ENCODE peak calls at places on chromosomes 11 and 22, in six cellular contexts. W is H1, M is GM12878, L is SK-N-SH, K is HCT116, S is K562. Z is an unnamed sample.

GRCh38 chr22:29308791-29309262 is 2.4 kb downstream of the GAS2L1 start:
- DNase-seq in W (peak; percentile 51), M (no peak), L (peak; percentile 39), K (no peak), S (no peak), Z (no peak)

GRCh38 chr22:37330200-37331033 is 48.1 kb downstream of the CYTH4 start:
- DNase-seq in W (peak; percentile 91), M (no peak), L (peak; percentile 86), K (peak; percentile 96), S (peak; percentile 79), Z (peak; percentile 17)

GRCh38 chr11:68903631-68904457 is at the start of the genes IGHMBP2 and MRPL21:
- DNase-seq in W (peak; percentile 93), M (no peak), L (peak; percentile 95), K (peak; percentile 70), S (peak; percentile 85), Z (peak; percentile 90)

GRCh38 chr11:1152316-1153104 is 5.2 kb upstream of the MUC5AC start:
- DNase-seq in W (no peak), M (no peak), L (peak; percentile 16), K (no peak), S (no peak), Z (no peak)

GRCh38 chr22:27462190-27462589 is 339.4 kb downstream of the MN1 start:
- DNase-seq in W (no peak), M (no peak), L (peak; percentile 31), K (no peak), S (no peak), Z (peak; percentile 40)

GRCh38 chr11:134565343-134565891 is 153.4 kb upstream of the B3GAT1 start:
- DNase-seq in W (no peak), M (no peak), L (no peak), K (no peak), S (no peak), Z (no peak)

GRCh38 chr22:49960967-49961600 is 512 bp downstream of the PIM3 start:
- DNase-seq in W (peak; percentile 71), M (no peak), L (peak; percentile 66), K (no peak), S (peak; percentile 34), Z (peak; percentile 74)

GRCh38 chr11:65911682-65912568 is 6.9 kb downstream of the C11orf68 start:
- DNase-seq in W (peak; percentile 73), M (no peak), L (peak; percentile 84), K (peak; percentile 72), S (peak; percentile 34), Z (no peak)

GRCh38 chr11:72378704-72379383 is 55.5 kb downstream of the CLPB start:
- DNase-seq in W (no peak), M (no peak), L (no peak), K (no peak), S (no peak), Z (no peak)

GRCh38 chr22:46984751-46985506 is 222.5 kb downstream of the TBC1D22A start:
- DNase-seq in W (no peak), M (no peak), L (no peak), K (peak; percentile 41), S (no peak), Z (no peak)

GRCh38 chr22:22894740-22895731 is 7.4 kb downstream of the IGLL5 start:
- DNase-seq in W (no peak), M (no peak), L (no peak), K (no peak), S (peak; percentile 57), Z (no peak)

GRCh38 chr11:16279524-16279923 is 76.8 kb downstream of the SOX6 start:
- DNase-seq in W (no peak), M (no peak), L (no peak), K (no peak), S (no peak), Z (no peak)

GRCh38 chr11:125088576-125089455 is 22.6 kb downstream of the TMEM218 start:
- DNase-seq in W (no peak), M (no peak), L (no peak), K (no peak), S (no peak), Z (peak; percentile 68)

GRCh38 chr11:9600651-9601040 is 27.2 kb downstream of the WEE1 start:
- DNase-seq in W (peak; percentile 32), M (peak; percentile 63), L (no peak), K (peak; percentile 35), S (no peak), Z (no peak)

GRCh38 chr11:73342633-73343032 is 33.6 kb upstream of the RELT start:
- DNase-seq in W (no peak), M (no peak), L (peak; percentile 86), K (no peak), S (no peak), Z (no peak)

GRCh38 chr22:22569218-22569617 is 10.2 kb upstream of the PRAME start:
- DNase-seq in W (no peak), M (no peak), L (no peak), K (no peak), S (no peak), Z (no peak)

GRCh38 chr11:73570415-73571114 is 27.3 kb downstream of the FAM168A start:
- DNase-seq in W (no peak), M (no peak), L (no peak), K (peak; percentile 8), S (no peak), Z (no peak)

GRCh38 chr11:77140231-77140959 is 12.3 kb downstream of the MYO7A start:
- DNase-seq in W (peak; percentile 54), M (no peak), L (peak; percentile 75), K (no peak), S (no peak), Z (no peak)

GRCh38 chr22:17922925-17923898 is 101.1 kb downstream of the MICAL3 start:
- DNase-seq in W (no peak), M (no peak), L (no peak), K (no peak), S (no peak), Z (peak; percentile 48)

GRCh38 chr11:1202776-1203504 is 19.9 kb upstream of the MUC5B start:
- DNase-seq in W (peak; percentile 94), M (no peak), L (peak; percentile 96), K (peak; percentile 23), S (peak; percentile 91), Z (peak; percentile 70)

GRCh38 chr11:70085815-70086769 is 8.0 kb downstream of the ANO1 start:
- DNase-seq in W (no peak), M (no peak), L (no peak), K (no peak), S (no peak), Z (no peak)

GRCh38 chr11:117629891-117630538 is 167.0 kb downstream of the DSCAML1 start:
- DNase-seq in W (no peak), M (no peak), L (no peak), K (no peak), S (no peak), Z (no peak)

GRCh38 chr22:24146791-24147353 is 34.4 kb upstream of the SUSD2 start:
- DNase-seq in W (peak; percentile 56), M (no peak), L (peak; percentile 75), K (no peak), S (no peak), Z (no peak)

GRCh38 chr11:122984186-122985011 is 2.8 kb upstream of the BSX start:
- DNase-seq in W (peak; percentile 74), M (no peak), L (peak; percentile 85), K (no peak), S (no peak), Z (no peak)

GRCh38 chr22:35930933-35931332 is 97.7 kb downstream of the RBFOX2 start:
- DNase-seq in W (no peak), M (peak; percentile 24), L (peak; percentile 59), K (peak; percentile 44), S (peak; percentile 21), Z (peak; percentile 78)

DNA sequence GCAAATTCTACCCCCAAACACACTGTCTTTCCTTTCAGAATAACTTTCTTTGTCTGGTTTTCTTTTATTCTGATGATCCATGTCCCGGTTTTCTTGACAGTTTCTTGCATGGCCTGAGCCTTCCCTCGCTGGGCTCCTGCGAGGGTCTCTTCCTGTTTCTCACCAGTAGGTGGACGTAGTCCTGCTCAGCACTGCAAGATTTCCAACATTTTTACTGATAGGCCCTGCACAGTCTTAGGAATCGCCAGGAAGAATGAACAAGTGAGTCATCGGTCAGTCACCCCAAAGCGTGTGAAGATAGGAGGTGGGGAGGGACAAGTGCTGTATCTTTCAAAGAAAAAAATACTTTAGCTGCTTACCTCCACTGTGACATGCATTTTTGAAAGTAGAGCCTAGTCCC is 16.9 kb upstream of the KIRREL3 start:
- DNase-seq in W (no peak), M (no peak), L (no peak), K (no peak), S (peak; percentile 18), Z (no peak)
- TF ChIP-seq JUND in W (no peak), M (no peak), L (peak; percentile 60), K (no peak), S (no peak), Z (no peak)

GRCh38 chr11:103594283-103594682 is 442.2 kb upstream of the DDI1 start:
- DNase-seq in W (no peak), M (no peak), L (no peak), K (no peak), S (no peak), Z (no peak)

GRCh38 chr11:103601230-103601846 is 435.1 kb upstream of the DDI1 start:
- DNase-seq in W (peak; percentile 59), M (no peak), L (peak; percentile 47), K (no peak), S (peak; percentile 55), Z (peak; percentile 74)

GRCh38 chr11:103591554-103591953 is 444.9 kb upstream of the DDI1 start:
- DNase-seq in W (no peak), M (no peak), L (no peak), K (no peak), S (no peak), Z (no peak)

GRCh38 chr11:103596323-103596722 is 440.1 kb upstream of the DDI1 start:
- DNase-seq in W (no peak), M (no peak), L (no peak), K (no peak), S (no peak), Z (no peak)
- TF ChIP-seq JUND in W (no peak), M (no peak), L (no peak), K (no peak), S (no peak), Z (no peak)

GRCh38 chr11:82403640-82404305 is 329.9 kb downstream of the FAM181B start:
- DNase-seq in W (no peak), M (no peak), L (no peak), K (no peak), S (no peak), Z (no peak)

DNA sequence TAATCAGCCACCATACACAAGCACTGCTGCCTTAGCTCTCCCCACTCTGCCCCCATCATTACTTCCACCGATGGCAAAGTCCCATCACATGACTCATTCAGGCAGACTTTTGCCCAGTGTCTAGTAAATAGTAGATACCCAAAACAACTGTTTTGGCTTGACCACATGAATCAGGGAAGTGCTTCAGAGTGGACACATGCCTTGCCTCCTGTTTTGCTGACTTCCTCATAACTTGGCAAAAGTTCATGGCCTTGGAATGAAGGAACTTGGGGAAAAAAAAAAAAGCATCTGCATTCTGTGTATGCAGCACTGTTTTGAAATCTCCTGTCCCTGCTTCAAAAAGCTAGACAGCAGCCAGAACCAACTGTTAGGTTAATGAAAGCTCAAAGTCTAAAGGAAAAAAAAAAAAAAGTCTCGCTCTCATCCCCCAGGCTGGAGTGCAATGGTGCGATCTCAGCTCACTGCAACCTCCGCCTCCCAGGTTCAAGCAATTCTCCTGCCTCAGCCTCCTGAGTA is 335.3 kb downstream of the FAM181B start:
- DNase-seq in W (no peak), M (no peak), L (no peak), K (no peak), S (no peak), Z (no peak)
- TF ChIP-seq JUND in W (no peak), M (no peak), L (no peak), K (no peak), S (no peak), Z (no peak)

DNA sequence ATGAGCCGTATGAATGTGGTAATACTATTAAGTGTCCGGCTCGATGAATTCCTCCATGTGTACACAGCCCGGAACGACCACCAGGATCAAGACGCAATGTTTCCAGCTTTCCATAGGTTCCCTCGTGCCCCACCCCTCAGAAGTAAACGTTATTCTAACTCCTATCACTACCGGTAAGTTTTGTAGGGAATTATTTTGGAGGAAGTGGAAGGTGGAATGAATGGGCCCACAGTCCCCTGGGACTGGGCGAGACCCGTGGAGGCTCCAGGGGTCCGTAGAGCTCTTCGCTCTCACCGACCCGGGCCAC is 720 bp upstream of the FAR1 start:
- DNase-seq in W (no peak), M (no peak), L (no peak), K (no peak), S (no peak), Z (no peak)
- TF ChIP-seq JUND in W (no peak), M (no peak), L (no peak), K (no peak), S (no peak), Z (no peak)

Z was measured in T47D.